ENCODE peak calls at places on chromosomes 16 and 17, in four cellular contexts. P is ovary; Q is activated CD8-positive, alpha-beta T cell treated with anti-CD3 and anti-CD28 coated beads for 36 hours; L is ascending aorta. F is an unnamed sample.

GRCh38 chr16:84746231-84746630 is 46.4 kb downstream of the USP10 start:
- DNase-seq in L (no peak), P (no peak), Q (no peak), F (no peak)

GRCh38 chr17:1039511-1040215 is 42.7 kb downstream of the TIMM22 start:
- DNase-seq in Q (no peak), L (peak), P (no peak), F (no peak)

GRCh38 chr17:17841620-17842025 is 4.8 kb upstream of the SREBF1 start:
- DNase-seq in P (peak), L (no peak), Q (no peak), F (no peak)

GRCh38 chr16:85458952-85459351 is 154.2 kb upstream of the GSE1 start:
- DNase-seq in Q (no peak), L (no peak), P (no peak), F (no peak)

GRCh38 chr17:29172589-29172988 is 7.6 kb downstream of the MYO18A start:
- DNase-seq in Q (no peak), P (no peak), L (no peak), F (no peak)

GRCh38 chr16:46687486-46687885 is 1.5 kb downstream of the VPS35 start:
- DNase-seq in P (no peak), Q (no peak), L (no peak), F (no peak)

GRCh38 chr16:56421976-56422669 is 3.2 kb downstream of the AMFR start:
- DNase-seq in Q (no peak), L (no peak), P (no peak), F (no peak)

GRCh38 chr17:39563476-39563875 is 44.2 kb downstream of the NEUROD2 start:
- DNase-seq in P (no peak), Q (no peak), L (no peak), F (peak)

GRCh38 chr17:78597923-78598545 is 20.8 kb upstream of the DNAH17 start:
- DNase-seq in L (no peak), P (no peak), Q (no peak), F (no peak)

GRCh38 chr17:5191541-5192417 is at the start of gene ZNF594:
- DNase-seq in P (peak), L (peak), Q (peak), F (peak)

GRCh38 chr16:19882186-19882585 is 2.5 kb downstream of the GPRC5B start:
- DNase-seq in P (no peak), L (no peak), Q (no peak), F (no peak)

GRCh38 chr17:39573447-39574298 is 34.0 kb downstream of the NEUROD2 start:
- DNase-seq in Q (peak), L (peak), P (peak), F (peak)

GRCh38 chr16:56896244-56896643 is 31.2 kb downstream of the SLC12A3 start:
- DNase-seq in Q (no peak), L (no peak), P (no peak), F (no peak)

GRCh38 chr17:81685108-81685507 is 1.3 kb downstream of the HGS start:
- DNase-seq in P (no peak), L (no peak), Q (peak), F (no peak)

GRCh38 chr17:77425791-77426641 is 285.2 kb downstream of the SEC14L1 start:
- DNase-seq in L (no peak), Q (peak), P (peak), F (no peak)

GRCh38 chr16:85089485-85089884 is 22.8 kb downstream of the CIBAR2 start:
- DNase-seq in L (no peak), P (no peak), Q (no peak), F (no peak)

GRCh38 chr16:89472711-89473075 is 17.7 kb downstream of the ANKRD11 start:
- DNase-seq in P (no peak), Q (no peak), L (no peak), F (no peak)

GRCh38 chr17:58096892-58097291 is 13.7 kb downstream of the DYNLL2 start:
- DNase-seq in L (no peak), Q (no peak), P (no peak), F (no peak)
- TF ChIP-seq CTCF in L (no peak), Q (no peak), P (no peak), F (no peak)

GRCh38 chr17:53032861-53033271 is 789.9 kb upstream of the KIF2B start:
- DNase-seq in L (no peak), P (no peak), Q (peak), F (no peak)
- TF ChIP-seq CTCF in L (no peak), P (no peak), Q (no peak), F (peak)

DNA sequence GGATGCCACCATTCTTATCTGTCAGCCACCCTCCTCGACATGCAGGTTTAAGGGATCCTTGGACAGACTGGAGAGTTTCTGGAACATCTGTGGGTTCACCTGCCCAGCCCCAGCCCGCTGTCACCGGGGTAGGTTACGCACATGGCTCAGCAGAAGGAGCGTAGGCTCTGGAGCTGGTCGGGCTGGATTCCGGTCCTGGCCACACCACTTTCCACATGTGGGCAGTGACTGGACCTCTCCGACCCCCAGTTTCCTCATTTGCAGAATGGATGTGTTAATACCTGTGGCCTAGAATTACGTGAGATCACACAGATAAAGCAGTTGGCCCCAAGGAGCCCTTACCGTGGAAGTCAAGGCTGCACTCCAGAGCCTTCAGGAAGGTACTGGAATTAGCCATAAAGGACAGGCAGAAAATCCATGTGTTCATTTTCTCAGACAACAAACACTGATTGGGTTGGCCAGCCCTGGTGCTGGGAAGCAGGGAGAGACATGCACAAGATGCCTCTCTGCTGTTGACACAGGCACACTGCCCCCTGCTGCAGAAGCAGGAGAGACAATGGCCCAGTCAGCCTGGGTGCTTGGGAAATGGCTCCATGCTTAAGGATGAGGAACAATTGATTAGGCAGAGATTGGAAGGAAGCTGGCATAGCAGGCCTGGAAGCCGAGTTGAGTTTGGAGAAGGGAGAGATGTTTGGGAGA is 58.8 kb downstream of the SF3B3 start:
- DNase-seq in L (no peak), P (no peak), Q (peak), F (no peak)
- TF ChIP-seq CTCF in L (no peak), P (no peak), Q (peak), F (peak)

DNA sequence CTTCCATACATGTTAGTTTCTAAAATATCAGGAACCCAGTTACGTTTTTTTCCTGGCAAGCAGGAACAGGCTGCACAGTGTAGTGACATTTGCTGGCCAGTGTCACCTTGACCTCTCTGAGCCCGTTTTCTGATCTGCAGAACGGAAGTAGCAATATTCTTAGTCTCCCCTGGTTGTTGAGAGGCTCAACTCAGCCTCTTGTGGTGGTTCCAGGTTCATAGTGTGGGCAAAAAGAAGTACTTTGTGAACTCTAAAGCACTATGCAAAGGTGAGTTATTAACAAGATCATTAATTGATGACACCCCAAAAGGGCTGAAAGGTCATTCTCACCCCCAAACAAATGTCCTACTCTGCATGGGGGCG is 15.7 kb downstream of the IGF2BP1 start:
- DNase-seq in Q (no peak), L (no peak), P (no peak), F (no peak)
- TF ChIP-seq CTCF in Q (no peak), L (no peak), P (no peak), F (no peak)

GRCh38 chr17:8965394-8966168 is at the start of gene PIK3R5:
- DNase-seq in Q (peak), P (no peak), L (no peak), F (no peak)
- TF ChIP-seq CTCF in Q (peak), P (no peak), L (no peak), F (no peak)

DNA sequence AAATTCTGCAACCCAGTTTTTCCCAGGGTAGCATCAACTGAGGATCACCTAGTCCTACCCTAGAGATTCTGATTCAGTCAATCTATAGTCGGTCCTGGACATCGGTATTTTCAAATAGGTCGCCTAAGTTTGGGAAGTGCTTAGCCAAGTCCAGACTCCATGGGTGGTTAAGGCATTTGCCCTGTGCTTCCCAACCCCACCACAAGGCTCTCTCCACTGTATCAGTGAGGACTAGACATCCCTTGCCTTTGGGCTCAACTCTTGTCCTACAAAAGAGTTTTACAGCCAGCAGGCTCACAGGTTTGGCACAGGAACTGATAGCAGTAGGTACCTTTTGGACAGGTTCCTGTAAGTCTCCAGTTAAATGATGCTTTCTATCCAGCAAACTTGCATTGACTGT is 13.8 kb downstream of the HYDIN start:
- DNase-seq in Q (no peak), L (no peak), P (no peak), F (no peak)
- TF ChIP-seq CTCF in Q (no peak), L (no peak), P (no peak), F (no peak)

GRCh38 chr17:2701996-2702741 is 9.4 kb downstream of the CLUH start:
- DNase-seq in Q (no peak), P (peak), L (peak), F (no peak)
- TF ChIP-seq CTCF in Q (no peak), P (no peak), L (no peak), F (no peak)

DNA sequence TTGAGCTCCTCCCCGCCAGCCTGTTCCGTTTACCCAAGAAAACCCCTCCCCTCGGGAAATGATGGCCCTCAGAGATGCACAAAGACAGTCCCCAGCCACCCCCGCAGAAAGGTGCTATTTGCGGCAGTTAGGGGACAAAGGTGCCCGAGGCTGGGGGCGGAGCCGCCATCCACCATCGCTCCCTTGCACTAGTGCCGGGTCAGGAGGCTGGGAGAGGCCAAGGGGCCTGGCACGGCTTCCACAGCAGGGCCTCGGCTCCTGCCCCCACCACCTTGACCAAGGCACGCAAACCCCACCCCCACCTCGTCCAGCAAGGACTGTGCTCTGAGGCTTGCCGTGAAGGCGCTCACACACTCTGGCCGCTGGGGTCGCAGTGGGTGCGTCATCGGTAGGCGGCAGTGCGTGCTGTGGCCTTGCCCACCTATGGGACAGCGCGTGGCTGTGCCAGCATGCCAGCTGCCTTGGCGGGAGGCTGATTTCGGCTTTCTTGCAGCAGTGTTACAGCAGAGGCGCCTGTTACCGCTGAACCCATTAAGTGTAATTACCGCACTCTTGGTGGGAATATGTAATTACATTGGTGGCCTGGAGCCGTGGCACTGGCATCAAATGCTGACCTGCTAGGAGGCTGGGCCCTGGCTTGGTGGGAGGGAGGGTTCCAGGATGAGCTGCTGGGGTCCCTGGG is 31.8 kb downstream of the TPSG1 start:
- DNase-seq in Q (no peak), P (no peak), L (no peak), F (no peak)
- TF ChIP-seq CTCF in Q (no peak), P (no peak), L (no peak), F (peak)

DNA sequence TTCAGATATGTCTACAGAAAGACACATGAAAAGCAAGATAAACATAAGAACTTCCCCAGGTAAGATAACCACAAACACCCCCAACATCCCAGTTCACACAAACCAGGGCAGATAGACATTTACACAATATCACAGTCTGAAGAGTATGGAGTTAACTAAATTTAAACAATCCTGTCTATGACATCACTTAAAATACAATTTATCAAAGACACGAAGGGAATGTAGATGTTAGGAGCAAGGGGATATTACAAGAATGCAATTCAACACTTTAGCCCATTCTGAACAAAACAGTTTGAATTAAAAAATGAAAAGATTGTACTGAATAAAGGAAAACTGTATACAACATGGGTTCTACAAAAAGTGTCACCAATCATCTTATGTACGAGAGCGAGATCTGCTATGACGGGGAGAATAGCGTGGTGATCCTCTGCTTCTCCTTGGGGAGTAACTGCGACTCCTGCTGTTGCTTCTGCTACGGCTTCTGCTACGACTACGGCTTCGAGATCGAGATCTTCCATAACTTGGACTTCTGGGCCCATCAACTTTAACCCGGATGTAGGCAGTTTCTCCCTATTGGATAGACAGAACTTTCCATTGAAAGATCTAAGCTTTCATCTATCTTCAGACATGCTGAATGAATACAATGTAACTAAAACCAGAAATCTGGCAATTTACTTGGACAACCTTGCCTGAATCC is 1.9 kb downstream of the SRSF1 start:
- DNase-seq in L (no peak), P (no peak), Q (no peak), F (no peak)
- TF ChIP-seq CTCF in L (no peak), P (no peak), Q (no peak), F (no peak)